ENCODE peak calls at places on chromosomes 12 and 14, in seven cellular contexts. One of them, this sample, is unnamed.

GRCh38 chr14:103021817-103022668 is 35.3 kb downstream of the CDC42BPB start:
- DNase-seq in activated T-helper 1 cell treated with anti-CD3 and anti-CD28 coated beads, Interleukin-2, amount 50 U/mL, for 16 hours: no peak
- DNase-seq in CD4-positive, CD25-positive, alpha-beta regulatory T cell: no peak
- DNase-seq in stimulated activated CD4-positive, alpha-beta T cell treated with anti-CD3 and anti-CD28 coated beads, Interleukin-12 subunit alpha, Interleukin-12 subunit beta, amount 100 ng/mL, for 4 hours: no peak
- DNase-seq in astrocyte of the spinal cord: peak
- DNase-seq in progenitor cell of endocrine pancreas: no peak
- DNase-seq in GM03348: no peak
- DNase-seq in this sample: peak

GRCh38 chr12:49340971-49341776 is 4.2 kb upstream of the C1QL4 start:
- DNase-seq in GM03348: no peak
- DNase-seq in progenitor cell of endocrine pancreas: no peak
- DNase-seq in activated T-helper 1 cell treated with anti-CD3 and anti-CD28 coated beads, Interleukin-2, amount 50 U/mL, for 16 hours: no peak
- DNase-seq in stimulated activated CD4-positive, alpha-beta T cell treated with anti-CD3 and anti-CD28 coated beads, Interleukin-12 subunit alpha, Interleukin-12 subunit beta, amount 100 ng/mL, for 4 hours: no peak
- DNase-seq in CD4-positive, CD25-positive, alpha-beta regulatory T cell: no peak
- DNase-seq in astrocyte of the spinal cord: no peak
- DNase-seq in this sample: no peak

GRCh38 chr12:113465808-113466769 is 5.6 kb downstream of the LHX5 start:
- DNase-seq in progenitor cell of endocrine pancreas: no peak
- DNase-seq in GM03348: no peak
- DNase-seq in CD4-positive, CD25-positive, alpha-beta regulatory T cell: no peak
- DNase-seq in activated T-helper 1 cell treated with anti-CD3 and anti-CD28 coated beads, Interleukin-2, amount 50 U/mL, for 16 hours: no peak
- DNase-seq in stimulated activated CD4-positive, alpha-beta T cell treated with anti-CD3 and anti-CD28 coated beads, Interleukin-12 subunit alpha, Interleukin-12 subunit beta, amount 100 ng/mL, for 4 hours: no peak
- DNase-seq in astrocyte of the spinal cord: no peak
- DNase-seq in this sample: no peak

GRCh38 chr14:34059925-34060746 is 109.3 kb upstream of the EGLN3 start:
- DNase-seq in GM03348: peak
- DNase-seq in progenitor cell of endocrine pancreas: peak
- DNase-seq in CD4-positive, CD25-positive, alpha-beta regulatory T cell: no peak
- DNase-seq in astrocyte of the spinal cord: peak
- DNase-seq in stimulated activated CD4-positive, alpha-beta T cell treated with anti-CD3 and anti-CD28 coated beads, Interleukin-12 subunit alpha, Interleukin-12 subunit beta, amount 100 ng/mL, for 4 hours: peak
- DNase-seq in activated T-helper 1 cell treated with anti-CD3 and anti-CD28 coated beads, Interleukin-2, amount 50 U/mL, for 16 hours: peak
- DNase-seq in this sample: peak

GRCh38 chr12:41967668-41968649 is 176.7 kb downstream of the GXYLT1 start:
- DNase-seq in activated T-helper 1 cell treated with anti-CD3 and anti-CD28 coated beads, Interleukin-2, amount 50 U/mL, for 16 hours: no peak
- DNase-seq in CD4-positive, CD25-positive, alpha-beta regulatory T cell: no peak
- DNase-seq in GM03348: no peak
- DNase-seq in astrocyte of the spinal cord: peak
- DNase-seq in progenitor cell of endocrine pancreas: no peak
- DNase-seq in stimulated activated CD4-positive, alpha-beta T cell treated with anti-CD3 and anti-CD28 coated beads, Interleukin-12 subunit alpha, Interleukin-12 subunit beta, amount 100 ng/mL, for 4 hours: no peak
- DNase-seq in this sample: no peak

GRCh38 chr14:100059433-100059781 is 5.8 kb upstream of the EVL start:
- DNase-seq in GM03348: no peak
- DNase-seq in activated T-helper 1 cell treated with anti-CD3 and anti-CD28 coated beads, Interleukin-2, amount 50 U/mL, for 16 hours: no peak
- DNase-seq in stimulated activated CD4-positive, alpha-beta T cell treated with anti-CD3 and anti-CD28 coated beads, Interleukin-12 subunit alpha, Interleukin-12 subunit beta, amount 100 ng/mL, for 4 hours: no peak
- DNase-seq in CD4-positive, CD25-positive, alpha-beta regulatory T cell: no peak
- DNase-seq in progenitor cell of endocrine pancreas: no peak
- DNase-seq in astrocyte of the spinal cord: no peak
- DNase-seq in this sample: no peak

GRCh38 chr12:63967358-63967757 is 122.9 kb downstream of the SRGAP1 start:
- DNase-seq in progenitor cell of endocrine pancreas: no peak
- DNase-seq in stimulated activated CD4-positive, alpha-beta T cell treated with anti-CD3 and anti-CD28 coated beads, Interleukin-12 subunit alpha, Interleukin-12 subunit beta, amount 100 ng/mL, for 4 hours: no peak
- DNase-seq in activated T-helper 1 cell treated with anti-CD3 and anti-CD28 coated beads, Interleukin-2, amount 50 U/mL, for 16 hours: no peak
- DNase-seq in astrocyte of the spinal cord: peak
- DNase-seq in CD4-positive, CD25-positive, alpha-beta regulatory T cell: no peak
- DNase-seq in GM03348: peak
- DNase-seq in this sample: no peak

GRCh38 chr12:2513141-2514037 is 281.4 kb upstream of the FKBP4 start:
- DNase-seq in astrocyte of the spinal cord: no peak
- DNase-seq in activated T-helper 1 cell treated with anti-CD3 and anti-CD28 coated beads, Interleukin-2, amount 50 U/mL, for 16 hours: no peak
- DNase-seq in CD4-positive, CD25-positive, alpha-beta regulatory T cell: no peak
- DNase-seq in progenitor cell of endocrine pancreas: no peak
- DNase-seq in stimulated activated CD4-positive, alpha-beta T cell treated with anti-CD3 and anti-CD28 coated beads, Interleukin-12 subunit alpha, Interleukin-12 subunit beta, amount 100 ng/mL, for 4 hours: no peak
- DNase-seq in GM03348: no peak
- DNase-seq in this sample: no peak

GRCh38 chr12:113835913-113836312 is 130.2 kb downstream of the RBM19 start:
- DNase-seq in progenitor cell of endocrine pancreas: no peak
- DNase-seq in activated T-helper 1 cell treated with anti-CD3 and anti-CD28 coated beads, Interleukin-2, amount 50 U/mL, for 16 hours: no peak
- DNase-seq in GM03348: no peak
- DNase-seq in stimulated activated CD4-positive, alpha-beta T cell treated with anti-CD3 and anti-CD28 coated beads, Interleukin-12 subunit alpha, Interleukin-12 subunit beta, amount 100 ng/mL, for 4 hours: no peak
- DNase-seq in astrocyte of the spinal cord: no peak
- DNase-seq in CD4-positive, CD25-positive, alpha-beta regulatory T cell: no peak
- DNase-seq in this sample: no peak

GRCh38 chr12:32344047-32344446 is 55.3 kb upstream of the FGD4 start:
- DNase-seq in GM03348: no peak
- DNase-seq in activated T-helper 1 cell treated with anti-CD3 and anti-CD28 coated beads, Interleukin-2, amount 50 U/mL, for 16 hours: no peak
- DNase-seq in stimulated activated CD4-positive, alpha-beta T cell treated with anti-CD3 and anti-CD28 coated beads, Interleukin-12 subunit alpha, Interleukin-12 subunit beta, amount 100 ng/mL, for 4 hours: no peak
- DNase-seq in CD4-positive, CD25-positive, alpha-beta regulatory T cell: no peak
- DNase-seq in astrocyte of the spinal cord: no peak
- DNase-seq in progenitor cell of endocrine pancreas: no peak
- DNase-seq in this sample: no peak

GRCh38 chr12:77947746-77948145 is 117.1 kb downstream of the NAV3 start:
- DNase-seq in CD4-positive, CD25-positive, alpha-beta regulatory T cell: no peak
- DNase-seq in progenitor cell of endocrine pancreas: no peak
- DNase-seq in GM03348: no peak
- DNase-seq in stimulated activated CD4-positive, alpha-beta T cell treated with anti-CD3 and anti-CD28 coated beads, Interleukin-12 subunit alpha, Interleukin-12 subunit beta, amount 100 ng/mL, for 4 hours: no peak
- DNase-seq in activated T-helper 1 cell treated with anti-CD3 and anti-CD28 coated beads, Interleukin-2, amount 50 U/mL, for 16 hours: no peak
- DNase-seq in astrocyte of the spinal cord: no peak
- DNase-seq in this sample: no peak

GRCh38 chr12:6871052-6871957 is 1.8 kb downstream of the SPSB2 start:
- DNase-seq in stimulated activated CD4-positive, alpha-beta T cell treated with anti-CD3 and anti-CD28 coated beads, Interleukin-12 subunit alpha, Interleukin-12 subunit beta, amount 100 ng/mL, for 4 hours: peak
- DNase-seq in progenitor cell of endocrine pancreas: no peak
- DNase-seq in GM03348: peak
- DNase-seq in CD4-positive, CD25-positive, alpha-beta regulatory T cell: no peak
- DNase-seq in astrocyte of the spinal cord: peak
- DNase-seq in activated T-helper 1 cell treated with anti-CD3 and anti-CD28 coated beads, Interleukin-2, amount 50 U/mL, for 16 hours: no peak
- DNase-seq in this sample: peak

GRCh38 chr12:133222211-133222610 is 13.5 kb downstream of the ANHX start:
- DNase-seq in activated T-helper 1 cell treated with anti-CD3 and anti-CD28 coated beads, Interleukin-2, amount 50 U/mL, for 16 hours: no peak
- DNase-seq in GM03348: no peak
- DNase-seq in progenitor cell of endocrine pancreas: no peak
- DNase-seq in CD4-positive, CD25-positive, alpha-beta regulatory T cell: no peak
- DNase-seq in stimulated activated CD4-positive, alpha-beta T cell treated with anti-CD3 and anti-CD28 coated beads, Interleukin-12 subunit alpha, Interleukin-12 subunit beta, amount 100 ng/mL, for 4 hours: no peak
- DNase-seq in astrocyte of the spinal cord: no peak
- DNase-seq in this sample: no peak

GRCh38 chr12:124487834-124488165 is 79.6 kb downstream of the NCOR2 start:
- DNase-seq in stimulated activated CD4-positive, alpha-beta T cell treated with anti-CD3 and anti-CD28 coated beads, Interleukin-12 subunit alpha, Interleukin-12 subunit beta, amount 100 ng/mL, for 4 hours: no peak
- DNase-seq in activated T-helper 1 cell treated with anti-CD3 and anti-CD28 coated beads, Interleukin-2, amount 50 U/mL, for 16 hours: no peak
- DNase-seq in progenitor cell of endocrine pancreas: no peak
- DNase-seq in astrocyte of the spinal cord: no peak
- DNase-seq in GM03348: no peak
- DNase-seq in CD4-positive, CD25-positive, alpha-beta regulatory T cell: no peak
- DNase-seq in this sample: no peak

GRCh38 chr12:122841544-122842321 is 6.5 kb downstream of the HIP1R start:
- DNase-seq in progenitor cell of endocrine pancreas: no peak
- DNase-seq in GM03348: peak
- DNase-seq in astrocyte of the spinal cord: peak
- DNase-seq in CD4-positive, CD25-positive, alpha-beta regulatory T cell: no peak
- DNase-seq in stimulated activated CD4-positive, alpha-beta T cell treated with anti-CD3 and anti-CD28 coated beads, Interleukin-12 subunit alpha, Interleukin-12 subunit beta, amount 100 ng/mL, for 4 hours: no peak
- DNase-seq in activated T-helper 1 cell treated with anti-CD3 and anti-CD28 coated beads, Interleukin-2, amount 50 U/mL, for 16 hours: no peak
- DNase-seq in this sample: peak

This sample was measured in SJCRH30.